ENCODE peak calls at places on chromosomes 11 and 22, in four cellular contexts. W is kidney; G is NCI-H2171; F is activated CD4-positive, CD25-positive, alpha-beta regulatory T cell. S is an unnamed sample.

GRCh38 chr11:33980896-33981295 is 70.6 kb upstream of the CAPRIN1 start:
- DNase-seq in G (no peak), W (no peak), F (no peak), S (no peak)

GRCh38 chr22:41469218-41469851 is 418 bp downstream of the ACO2 start:
- DNase-seq in F (no peak), G (no peak), W (no peak), S (no peak)

GRCh38 chr11:74169736-74170458 is 905 bp downstream of the C2CD3 start:
- DNase-seq in W (no peak), F (no peak), G (no peak), S (no peak)

GRCh38 chr11:46112961-46113617 is 8.2 kb downstream of the PHF21A start:
- DNase-seq in W (no peak), G (peak; percentile 57), F (no peak), S (no peak)

GRCh38 chr11:120205596-120206161 is 5.2 kb upstream of the OAF start:
- DNase-seq in W (no peak), F (no peak), G (no peak), S (no peak)

GRCh38 chr11:12246989-12247388 is 130.4 kb upstream of the PARVA start:
- DNase-seq in F (no peak), W (no peak), G (no peak), S (no peak)

GRCh38 chr22:35152316-35152715 is 86.4 kb downstream of the ISX start:
- DNase-seq in W (no peak), G (no peak), F (no peak), S (no peak)

GRCh38 chr11:790721-791564 is 1.1 kb upstream of the CEND1 start:
- DNase-seq in W (no peak), F (no peak), G (no peak), S (no peak)

GRCh38 chr11:95429376-95429907 is 198.4 kb upstream of the SESN3 start:
- DNase-seq in G (no peak), F (no peak), W (no peak), S (no peak)

GRCh38 chr11:122036493-122036892 is 79.5 kb downstream of the BLID start:
- DNase-seq in W (no peak), G (no peak), F (no peak), S (no peak)

GRCh38 chr11:65662247-65662801 is 392 bp downstream of the RELA start:
- DNase-seq in W (no peak), G (no peak), F (no peak), S (no peak)